ENCODE peak calls at places on chromosomes 2 and 18, in seven cellular contexts. B is trophoblast cell, L is H9, T is H1, F is neuronal stem cell, H is IMR-90, J is mesendoderm. R is an unnamed sample.

GRCh38 chr2:164621761-164622105 is 451 bp upstream of the GRB14 start:
- DNase-seq in B (peak; percentile 59), L (peak; percentile 48), T (peak; percentile 5), F (no peak), H (no peak), J (peak; percentile 61), R (no peak)

GRCh38 chr2:49753344-49753930 is 599.1 kb upstream of the FSHR start:
- DNase-seq in B (peak; percentile 2), L (no peak), T (no peak), F (no peak), H (no peak), J (peak; percentile 95), R (peak; percentile 40)

GRCh38 chr2:120373424-120373823 is 27.5 kb downstream of the INHBB start:
- DNase-seq in B (no peak), L (peak; percentile 91), T (peak; percentile 41), F (no peak), H (no peak), J (no peak), R (no peak)

GRCh38 chr18:66872277-66872676 is 268.4 kb upstream of the CDH19 start:
- DNase-seq in B (no peak), L (no peak), T (no peak), F (no peak), H (no peak), J (no peak), R (peak; percentile 9)

GRCh38 chr2:180115675-180116074 is 108.6 kb upstream of the CWC22 start:
- DNase-seq in B (no peak), L (no peak), T (no peak), F (no peak), H (peak; percentile 16), J (no peak), R (no peak)

GRCh38 chr18:13629841-13630747 is 96.3 kb downstream of the FAM210A start:
- DNase-seq in B (peak; percentile 55), L (peak; percentile 67), T (no peak), F (peak; percentile 64), H (peak; percentile 50), J (peak; percentile 81), R (peak; percentile 49)

GRCh38 chr2:200616193-200616592 is 30.4 kb downstream of the AOX1 start:
- DNase-seq in B (peak; percentile 21), L (no peak), T (no peak), F (no peak), H (no peak), J (no peak), R (no peak)

GRCh38 chr2:232418466-232419244 is 12.0 kb downstream of the ALPG start:
- DNase-seq in B (peak; percentile 53), L (no peak), T (no peak), F (no peak), H (no peak), J (peak; percentile 41), R (peak; percentile 49)

GRCh38 chr2:65658871-65659270 is 226.5 kb upstream of the SPRED2 start:
- DNase-seq in B (no peak), L (no peak), T (no peak), F (no peak), H (peak; percentile 15), J (no peak), R (peak; percentile 22)

GRCh38 chr2:75560022-75560767 is 544 bp downstream of the EVA1A start:
- DNase-seq in B (peak; percentile 50), L (peak; percentile 58), T (no peak), F (peak; percentile 41), H (peak; percentile 38), J (peak; percentile 71), R (peak; percentile 57)

GRCh38 chr2:113011108-113011507 is 5.8 kb downstream of the IL36A start:
- DNase-seq in B (no peak), L (no peak), T (no peak), F (no peak), H (no peak), J (no peak), R (no peak)

GRCh38 chr2:54597153-54597827 is 126.2 kb upstream of the EML6 start:
- DNase-seq in B (no peak), L (no peak), T (no peak), F (no peak), H (peak; percentile 36), J (no peak), R (no peak)

GRCh38 chr2:233831011-233831721 is 23.2 kb downstream of the HJURP start:
- DNase-seq in B (no peak), L (peak; percentile 18), T (no peak), F (no peak), H (no peak), J (no peak), R (no peak)

GRCh38 chr18:63216497-63216896 is 103.1 kb downstream of the BCL2 start:
- DNase-seq in B (no peak), L (no peak), T (no peak), F (no peak), H (no peak), J (no peak), R (no peak)

GRCh38 chr2:230471074-230471473 is 55.1 kb downstream of the SP100 start:
- DNase-seq in B (no peak), L (no peak), T (no peak), F (no peak), H (no peak), J (no peak), R (no peak)

GRCh38 chr2:1775511-1776035 is 31.3 kb upstream of the PXDN start:
- DNase-seq in B (peak; percentile 88), L (no peak), T (no peak), F (no peak), H (no peak), J (peak; percentile 71), R (no peak)

GRCh38 chr18:25189391-25190185 is 162.4 kb downstream of the ZNF521 start:
- DNase-seq in B (no peak), L (no peak), T (no peak), F (no peak), H (no peak), J (no peak), R (no peak)

GRCh38 chr18:22841840-22842239 is 91.3 kb upstream of the RBBP8 start:
- DNase-seq in B (no peak), L (no peak), T (no peak), F (no peak), H (peak; percentile 38), J (no peak), R (no peak)

GRCh38 chr2:219230201-219230540 is 565 bp downstream of the ANKZF1 start:
- DNase-seq in B (peak; percentile 73), L (peak; percentile 51), T (no peak), F (no peak), H (peak; percentile 55), J (peak; percentile 79), R (peak; percentile 67)

GRCh38 chr2:207240649-207241048 is 74.9 kb upstream of the KLF7 start:
- DNase-seq in B (no peak), L (no peak), T (no peak), F (no peak), H (no peak), J (no peak), R (no peak)

GRCh38 chr18:46767217-46767616 is 10.4 kb upstream of the ST8SIA5 start:
- DNase-seq in B (no peak), L (no peak), T (no peak), F (no peak), H (no peak), J (peak; percentile 26), R (no peak)

GRCh38 chr18:8685914-8686216 is 19.5 kb upstream of the MTCL1 start:
- DNase-seq in B (no peak), L (no peak), T (no peak), F (no peak), H (no peak), J (no peak), R (no peak)

GRCh38 chr18:8688857-8689256 is 16.5 kb upstream of the MTCL1 start:
- DNase-seq in B (no peak), L (no peak), T (no peak), F (no peak), H (no peak), J (no peak), R (no peak)

GRCh38 chr18:8686556-8686955 is 18.8 kb upstream of the MTCL1 start:
- DNase-seq in B (no peak), L (no peak), T (no peak), F (no peak), H (no peak), J (peak; percentile 59), R (no peak)

GRCh38 chr18:8689431-8689830 is 15.9 kb upstream of the MTCL1 start:
- DNase-seq in B (no peak), L (no peak), T (no peak), F (no peak), H (no peak), J (no peak), R (no peak)

GRCh38 chr18:8688428-8688827 is 16.9 kb upstream of the MTCL1 start:
- DNase-seq in B (no peak), L (no peak), T (no peak), F (no peak), H (no peak), J (no peak), R (no peak)
- H2BK5ac ChIP-seq in B (no peak overlapping the region), L (no peak overlapping the region), T (peak overlapping the region; percentile 60), F (no peak overlapping the region), H (no peak overlapping the region), J (no peak overlapping the region), R (no peak overlapping the region)

GRCh38 chr2:11339508-11340083 is 4.8 kb downstream of the ROCK2 start:
- DNase-seq in B (no peak), L (no peak), T (no peak), F (no peak), H (no peak), J (no peak), R (no peak)
- H2BK5ac ChIP-seq in B (no peak overlapping the region), L (no peak overlapping the region), T (no peak overlapping the region), F (no peak overlapping the region), H (no peak overlapping the region), J (no peak overlapping the region), R (no peak overlapping the region)

GRCh38 chr18:49650426-49650891 is 88.6 kb downstream of the LIPG start:
- DNase-seq in B (no peak), L (no peak), T (no peak), F (no peak), H (no peak), J (no peak), R (no peak)
- H2BK5ac ChIP-seq in B (no peak overlapping the region), L (no peak overlapping the region), T (no peak overlapping the region), F (no peak overlapping the region), H (no peak overlapping the region), J (no peak overlapping the region), R (no peak overlapping the region)

GRCh38 chr2:85775406-85776381 is 21.9 kb downstream of the ATOH8 start:
- DNase-seq in B (no peak), L (no peak), T (no peak), F (no peak), H (no peak), J (no peak), R (no peak)

GRCh38 chr2:85772841-85773491 is 19.2 kb downstream of the ATOH8 start:
- DNase-seq in B (no peak), L (no peak), T (no peak), F (no peak), H (no peak), J (no peak), R (no peak)

GRCh38 chr2:85774126-85774978 is 20.6 kb downstream of the ATOH8 start:
- DNase-seq in B (no peak), L (no peak), T (no peak), F (no peak), H (no peak), J (no peak), R (no peak)

GRCh38 chr2:85772019-85772745 is 18.4 kb downstream of the ATOH8 start:
- DNase-seq in B (peak; percentile 96), L (peak; percentile 65), T (no peak), F (peak; percentile 52), H (peak; percentile 100), J (peak; percentile 62), R (peak; percentile 100)

DNA sequence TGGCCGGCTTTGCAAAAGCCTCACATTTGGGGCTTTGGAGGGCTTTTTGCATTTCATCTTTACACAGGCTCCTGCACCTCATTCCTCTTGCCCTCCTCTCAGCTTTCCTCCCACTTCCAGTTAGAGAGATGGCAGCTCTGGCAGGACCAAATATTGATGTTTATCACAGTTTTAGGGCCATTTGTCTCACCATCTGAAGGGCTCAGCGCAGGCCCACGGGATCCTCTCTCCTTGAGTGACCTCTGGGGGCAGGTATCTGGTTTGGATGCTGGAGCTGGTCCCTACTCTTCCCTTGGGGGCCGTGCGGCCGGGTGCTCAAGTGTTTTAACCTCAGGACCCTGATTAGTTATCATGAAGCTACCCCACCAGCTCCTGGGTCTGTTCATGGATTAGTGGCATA is 19.9 kb downstream of the ATOH8 start:
- DNase-seq in B (no peak), L (no peak), T (no peak), F (no peak), H (no peak), J (no peak), R (no peak)
- H2BK5ac ChIP-seq in B (no peak overlapping the region), L (no peak overlapping the region), T (no peak overlapping the region), F (no peak overlapping the region), H (peak overlapping the region; percentile 85), J (no peak overlapping the region), R (no peak overlapping the region)